ENCODE peak calls at places on chromosomes 1 and 21, in seven cellular contexts. D is heart right ventricle, W is PC-9, A is fibroblast of lung, U is A549, H is thoracic aorta, X is body of pancreas. C is an unnamed sample. For H3K4me1 and H3K9me3, the result is how much of the 10 kb centered on the place peaks cover.

GRCh38 chr1:58929667-58930325 is 145.9 kb upstream of the JUN start:
- DNase-seq in W (peak), D (no peak), A (no peak), U (peak), X (no peak), H (no peak), C (no peak)

GRCh38 chr1:36582066-36582755 is 99.5 kb upstream of the CSF3R start:
- DNase-seq in X (no peak), D (no peak), H (no peak), U (no peak), W (no peak), A (no peak), C (no peak)

GRCh38 chr1:199759268-199759724 is 268.2 kb upstream of the NR5A2 start:
- DNase-seq in W (peak), A (peak), U (peak), D (no peak), H (no peak), X (no peak), C (no peak)

GRCh38 chr1:34460193-34460592 is 283.5 kb downstream of the C1orf94 start:
- DNase-seq in U (peak), A (no peak), X (peak), W (peak), D (no peak), H (no peak), C (peak)

GRCh38 chr1:210291786-210292275 is 36.9 kb upstream of the HHAT start:
- DNase-seq in X (peak), U (no peak), D (peak), A (peak), H (no peak), W (no peak), C (no peak)

GRCh38 chr1:88802950-88803349 is 88.4 kb downstream of the GTF2B start:
- DNase-seq in H (no peak), A (peak), D (no peak), U (no peak), X (no peak), W (no peak), C (no peak)

GRCh38 chr1:91617242-91617837 is 116.7 kb downstream of the CDC7 start:
- DNase-seq in X (peak), W (no peak), A (no peak), H (no peak), D (peak), U (no peak), C (peak)

GRCh38 chr1:226712779-226713420 is 26.2 kb downstream of the ITPKB start:
- DNase-seq in X (no peak), H (no peak), A (no peak), D (no peak), U (no peak), W (no peak), C (no peak)

GRCh38 chr21:44982558-44983244 is 42.9 kb downstream of the SLX9 start:
- DNase-seq in H (peak), U (no peak), W (no peak), X (no peak), D (peak), A (peak), C (no peak)

GRCh38 chr1:51968632-51969031 is 21.9 kb downstream of the RAB3B start:
- DNase-seq in H (no peak), A (no peak), W (no peak), X (peak), U (no peak), D (no peak), C (no peak)

GRCh38 chr1:8424539-8425116 is 106.7 kb downstream of the SLC45A1 start:
- DNase-seq in U (no peak), X (peak), D (peak), W (peak), H (peak), A (no peak), C (no peak)

GRCh38 chr1:224168859-224169380 is 14.1 kb upstream of the DEGS1 start:
- DNase-seq in X (no peak), D (peak), A (peak), W (peak), U (peak), H (no peak), C (no peak)

DNA sequence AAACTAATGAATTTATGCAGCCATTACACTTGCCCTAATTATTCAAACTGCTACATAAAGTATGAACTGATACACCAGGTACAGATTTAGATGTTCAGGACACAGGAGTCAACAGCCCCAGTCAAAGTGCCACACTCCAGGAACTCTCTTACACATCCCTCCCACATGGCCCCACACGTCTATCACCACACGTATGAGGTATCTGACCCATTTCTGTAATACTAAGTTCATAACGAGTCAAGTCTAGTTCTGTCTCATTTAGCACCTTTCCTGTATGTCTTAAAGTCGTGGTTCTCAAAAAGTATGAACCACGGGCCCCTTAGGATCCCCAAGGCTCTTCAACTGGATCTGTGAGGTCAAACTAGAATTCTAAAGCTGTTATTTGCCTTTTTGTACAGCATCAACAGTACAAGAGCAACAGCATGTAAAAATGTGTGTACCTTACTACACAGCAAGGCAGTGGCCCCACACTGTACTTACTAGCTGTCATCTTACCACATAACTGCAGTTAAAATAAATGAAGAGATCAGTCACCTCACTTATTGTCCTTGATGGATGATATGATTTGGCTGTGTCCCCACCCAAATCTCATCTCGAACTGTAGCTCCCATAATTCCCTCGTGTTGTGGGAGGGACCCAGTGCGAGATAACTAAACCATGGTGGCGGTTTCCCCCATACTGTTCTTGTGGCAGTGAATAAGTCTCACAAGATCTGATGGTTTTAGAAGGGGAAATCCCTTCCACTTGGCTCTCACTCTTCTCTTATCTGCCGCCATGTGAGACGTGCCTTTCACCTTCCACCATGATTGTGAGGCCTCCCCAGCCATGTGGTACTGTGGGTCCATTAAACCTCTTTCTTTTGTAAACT is 42.6 kb downstream of the SIPA1L2 start:
- DNase-seq in H (no peak), W (no peak), X (no peak), D (no peak), U (no peak), A (no peak), C (no peak)
- H3K4me1 ChIP-seq in H (under half), W (under half), X (under half), D (under half), U (under half), A (under half), C (under half)

GRCh38 chr1:160352555-160352954 is 9.4 kb downstream of the NCSTN start:
- DNase-seq in A (no peak), U (no peak), H (no peak), D (no peak), W (no peak), X (no peak), C (no peak)

GRCh38 chr1:160351629-160352028 is 8.4 kb downstream of the NCSTN start:
- DNase-seq in X (no peak), H (no peak), W (no peak), A (no peak), D (peak), U (no peak), C (no peak)

GRCh38 chr1:160342953-160343869 is at the start of the genes COPA and NCSTN:
- DNase-seq in W (peak), U (peak), X (peak), D (peak), H (peak), A (peak), C (peak)

GRCh38 chr1:160342520-160342919 is 530 bp downstream of the COPA start:
- DNase-seq in A (peak), X (no peak), U (no peak), H (no peak), W (no peak), D (no peak), C (no peak)

GRCh38 chr1:160346953-160347352 is 3.8 kb downstream of the NCSTN start:
- DNase-seq in X (no peak), D (no peak), H (no peak), U (no peak), A (no peak), W (no peak), C (no peak)
- H3K27ac ChIP-seq in X (no peak), D (no peak), H (no peak), U (no peak), A (no peak), W (no peak), C (no peak)

DNA sequence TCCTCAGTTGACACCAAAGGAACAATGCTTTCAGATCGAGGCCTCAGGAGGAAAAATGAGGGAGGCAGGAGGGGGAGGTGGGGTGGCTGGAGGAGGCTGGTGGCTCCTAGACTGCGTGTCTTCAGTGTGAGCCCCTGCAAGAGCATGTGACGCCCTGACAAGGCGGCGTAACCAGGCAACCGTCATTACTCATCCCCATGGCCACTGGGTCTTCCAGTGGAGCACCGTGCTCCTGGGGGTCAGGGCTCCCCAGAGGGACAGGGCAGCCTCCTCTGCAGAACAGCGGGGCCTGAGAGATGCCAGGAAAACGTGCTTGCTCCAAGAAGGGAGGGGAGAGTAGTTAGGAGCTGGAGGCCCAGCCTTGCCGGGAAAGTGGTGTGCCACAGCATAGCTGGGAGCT is 172.7 kb upstream of the TMEM51 start:
- DNase-seq in U (no peak), X (no peak), H (no peak), W (no peak), D (no peak), A (peak), C (no peak)
- H3K9me3 ChIP-seq in U (under half), X (under half), H (under half), W (under half), D (under half), A (under half), C (under half)

GRCh38 chr1:32247452-32247851 is 430 bp downstream of the FAM167B start:
- DNase-seq in W (no peak), U (no peak), A (no peak), D (no peak), X (peak), H (no peak), C (no peak)
- H3K4me1 ChIP-seq in W (under half), U (under half), A (under half), D (under half), X (under half), H (under half), C (under half)

GRCh38 chr1:155499953-155500621 is 62.5 kb downstream of the ASH1L start:
- DNase-seq in D (no peak), X (no peak), W (no peak), U (no peak), A (peak), H (no peak), C (no peak)

GRCh38 chr1:155499263-155499662 is 63.3 kb downstream of the ASH1L start:
- DNase-seq in W (no peak), D (no peak), U (no peak), H (no peak), X (no peak), A (peak), C (no peak)

GRCh38 chr1:155509064-155509463 is 53.5 kb downstream of the ASH1L start:
- DNase-seq in H (no peak), X (no peak), D (no peak), A (no peak), W (no peak), U (no peak), C (no peak)

GRCh38 chr1:155507960-155508359 is 54.6 kb downstream of the ASH1L start:
- DNase-seq in D (no peak), A (peak), U (no peak), H (no peak), X (no peak), W (no peak), C (no peak)

DNA sequence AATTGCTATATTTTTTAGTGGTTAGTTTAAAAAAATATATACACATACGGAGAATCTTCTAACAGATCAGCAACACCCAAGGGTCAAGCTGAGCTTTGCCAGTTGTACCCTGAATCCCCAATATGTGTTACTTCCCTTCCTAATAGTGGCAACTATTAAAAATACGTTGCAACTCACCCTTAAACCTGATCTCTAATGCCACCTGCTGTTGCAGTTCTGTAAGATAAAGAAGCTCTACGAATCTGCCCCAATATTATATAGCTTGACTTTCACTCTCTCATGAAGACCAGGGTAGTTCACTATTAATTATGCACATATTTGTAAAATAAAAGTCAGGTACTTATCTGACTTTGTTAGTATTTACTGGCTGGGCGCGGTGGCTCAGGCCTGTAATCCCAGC is 58.4 kb downstream of the ASH1L start:
- DNase-seq in U (peak), A (peak), H (no peak), X (no peak), D (no peak), W (no peak), C (no peak)
- H3K27ac ChIP-seq in U (no peak), A (no peak), H (no peak), X (no peak), D (no peak), W (no peak), C (no peak)

DNA sequence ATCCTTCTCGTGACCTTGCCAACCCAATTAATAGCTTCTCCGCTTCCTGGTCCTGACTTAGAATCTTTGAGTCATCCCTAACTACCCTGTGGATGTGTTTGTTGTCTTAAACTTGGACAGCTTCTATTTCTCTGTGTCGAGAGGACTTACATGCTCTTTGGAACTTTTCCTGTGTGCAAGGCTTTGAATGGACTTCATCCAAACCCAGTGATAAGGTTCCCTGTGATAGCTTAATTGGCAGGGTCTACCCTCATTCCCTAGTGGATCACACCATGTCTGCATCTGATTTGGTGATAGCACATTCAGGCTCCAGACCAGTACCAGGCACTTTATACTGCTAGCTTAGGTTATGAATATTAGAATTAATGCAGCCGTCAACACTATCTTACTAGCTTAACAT is 378.2 kb upstream of the KAZN start:
- DNase-seq in A (no peak), D (no peak), H (no peak), W (no peak), X (no peak), U (no peak), C (no peak)
- H3K9me3 ChIP-seq in A (under half), D (under half), H (under half), W (under half), X (under half), U (under half), C (under half)

GRCh38 chr1:9875636-9876000 is 34.5 kb downstream of the CTNNBIP1 start:
- DNase-seq in W (no peak), X (no peak), U (no peak), D (no peak), A (no peak), H (no peak), C (no peak)
- H3K4me1 ChIP-seq in W (under half), X (under half), U (under half), D (under half), A (under half), H (under half), C (under half)

DNA sequence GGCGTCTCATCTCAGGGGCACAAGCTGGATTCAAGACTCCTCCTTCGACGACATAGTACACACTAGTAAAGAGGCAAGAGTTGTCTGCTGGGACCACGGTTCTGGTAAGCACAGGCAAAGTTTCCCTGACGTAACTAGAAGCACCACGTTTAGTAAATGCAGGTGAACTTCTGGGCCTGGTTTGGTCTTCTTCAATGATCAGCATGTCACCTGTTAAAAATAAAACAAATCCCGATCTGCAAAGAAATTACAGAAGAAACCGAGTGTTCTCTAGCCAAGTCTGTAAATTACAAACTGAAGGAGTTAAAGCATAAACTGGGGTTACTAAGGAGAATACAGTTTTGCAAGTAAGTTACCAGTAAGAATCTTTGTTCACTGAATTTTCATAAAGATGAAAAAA is 1.5 kb downstream of the YOD1 start:
- DNase-seq in U (no peak), X (no peak), W (no peak), D (no peak), H (no peak), A (no peak), C (no peak)
- H3K27ac ChIP-seq in U (peak), X (no peak), W (peak), D (no peak), H (no peak), A (no peak), C (no peak)

DNA sequence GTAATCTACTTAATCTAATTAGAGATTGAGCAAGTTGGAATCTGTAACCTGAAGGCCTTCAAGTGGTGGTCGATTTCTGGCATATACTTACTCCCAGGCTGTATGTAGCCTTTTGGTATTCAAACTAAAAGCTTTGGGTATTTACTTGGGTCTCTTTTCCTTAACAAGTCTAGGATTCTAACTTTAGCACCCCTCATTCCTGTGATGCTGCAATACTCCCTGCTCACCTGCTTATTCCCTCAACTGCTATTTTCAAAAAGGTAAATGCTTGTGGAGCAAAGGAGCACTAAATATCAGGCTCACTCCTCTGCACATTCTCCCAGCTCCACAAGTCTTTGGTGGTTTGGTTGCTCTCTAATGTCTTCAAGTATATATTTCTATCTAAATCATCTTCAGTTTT is 68.0 kb upstream of the CYYR1 start:
- DNase-seq in U (no peak), W (no peak), D (no peak), H (no peak), A (no peak), X (no peak), C (no peak)
- H3K9me3 ChIP-seq in U (under half), W (under half), D (under half), H (under half), A (under half), X (under half), C (under half)

DNA sequence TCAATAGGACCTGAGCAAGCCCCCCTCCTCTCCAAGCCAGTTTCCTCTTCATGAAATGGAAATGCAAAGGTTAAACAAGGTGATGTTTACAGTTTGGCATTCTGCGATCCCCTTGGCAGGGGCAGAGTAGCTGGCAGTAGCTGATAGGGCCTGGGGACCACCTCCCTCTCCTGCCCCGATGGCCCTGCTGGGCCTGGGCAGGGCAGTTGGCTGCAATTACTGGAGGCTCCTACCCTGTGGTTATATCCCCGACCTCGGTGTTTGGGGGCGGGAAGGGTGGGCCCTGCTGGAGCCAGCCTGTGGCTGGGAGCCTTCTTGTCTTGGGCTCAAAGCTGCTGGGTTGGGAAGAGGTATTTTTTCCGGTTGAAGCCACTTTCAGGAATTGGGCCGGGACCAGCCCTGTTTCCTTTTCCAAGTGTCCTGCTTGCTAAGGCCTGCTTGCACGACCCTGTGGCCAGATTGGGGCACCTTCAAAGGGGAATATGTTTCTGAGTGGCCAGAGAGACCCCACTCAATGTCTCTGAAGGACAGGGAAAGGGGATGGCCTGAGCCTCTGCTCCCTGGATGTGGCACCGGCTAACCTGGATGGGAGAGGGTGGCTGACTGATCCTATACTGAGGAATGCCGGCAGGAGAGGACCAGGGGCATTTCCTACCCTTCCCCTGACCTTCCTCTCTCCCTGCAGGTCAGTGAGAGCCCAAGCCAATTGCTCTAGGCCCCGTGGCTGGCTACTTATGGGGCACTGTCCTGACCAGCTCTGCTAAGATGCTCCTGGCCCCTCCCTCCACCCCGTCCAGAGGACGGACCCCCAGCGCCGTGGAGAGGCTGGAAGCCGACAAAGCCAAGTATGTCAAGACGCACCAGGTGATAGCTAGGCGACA is 1.9 kb downstream of the FAM110D start:
- DNase-seq in U (no peak), H (no peak), D (peak), W (no peak), A (no peak), X (no peak), C (no peak)
- H3K4me1 ChIP-seq in U (under half), H (under half), D (half or more), W (under half), A (under half), X (under half), C (under half)

C was measured in iPS DF 6.9.